ENCODE peak calls at places on chromosomes 7 and 10, in four cellular contexts. L, V, P and N are unnamed samples. For H3K4me1, the result is how much of the 10 kb centered on the place peaks cover.

GRCh38 chr7:117281562-117281961 is 41.3 kb downstream of the WNT2 start:
- DNase-seq in L (no peak), V (no peak), P (peak), N (no peak)

GRCh38 chr10:96651998-96652431 is 65.2 kb upstream of the TM9SF3 start:
- DNase-seq in L (peak), V (no peak), P (no peak), N (no peak)

GRCh38 chr7:84865560-84865959 is 321.3 kb downstream of the SEMA3D start:
- DNase-seq in L (no peak), V (no peak), P (no peak), N (no peak)

GRCh38 chr7:78141533-78142281 is 343.1 kb downstream of the PHTF2 start:
- DNase-seq in L (no peak), V (no peak), P (peak), N (no peak)

GRCh38 chr7:92602352-92603088 is 12.3 kb upstream of the FAM133B start:
- DNase-seq in L (no peak), V (no peak), P (no peak), N (no peak)

GRCh38 chr7:107044347-107045194 is at the start of gene PRKAR2B:
- DNase-seq in L (peak), V (peak), P (peak), N (peak)

GRCh38 chr10:95513941-95514392 is 47.2 kb downstream of the SORBS1 start:
- DNase-seq in L (no peak), V (no peak), P (peak), N (no peak)

GRCh38 chr7:126778101-126778500 is 474.6 kb downstream of the GRM8 start:
- DNase-seq in L (no peak), V (no peak), P (no peak), N (no peak)

GRCh38 chr10:110780704-110781103 is 91.0 kb upstream of the PDCD4 start:
- DNase-seq in L (no peak), V (no peak), P (no peak), N (peak)

GRCh38 chr10:124168991-124169826 is 75.8 kb upstream of the CHST15 start:
- DNase-seq in L (no peak), V (peak), P (no peak), N (no peak)

GRCh38 chr10:77117501-77117900 is 520.1 kb downstream of the KCNMA1 start:
- DNase-seq in L (no peak), V (no peak), P (no peak), N (no peak)

GRCh38 chr7:44750921-44751571 is 2.4 kb downstream of the ZMIZ2 start:
- DNase-seq in L (peak), V (no peak), P (no peak), N (peak)

GRCh38 chr7:73451780-73452398 is 18.3 kb downstream of the FZD9 start:
- DNase-seq in L (peak), V (no peak), P (peak), N (no peak)

GRCh38 chr7:137937202-137937560 is 64.7 kb downstream of the CREB3L2 start:
- DNase-seq in L (no peak), V (no peak), P (peak), N (no peak)

GRCh38 chr10:86244296-86244695 is 122.3 kb downstream of the GRID1 start:
- DNase-seq in L (no peak), V (no peak), P (no peak), N (no peak)

GRCh38 chr7:139108256-139109187 is 998 bp downstream of the ZC3HAV1 start:
- DNase-seq in L (peak), V (no peak), P (peak), N (peak)

GRCh38 chr7:88219781-88220747 is at the start of gene SRI:
- DNase-seq in L (peak), V (peak), P (peak), N (peak)

GRCh38 chr10:102261196-102261595 is 15.9 kb downstream of the GBF1 start:
- DNase-seq in L (no peak), V (no peak), P (no peak), N (no peak)

GRCh38 chr10:93357680-93358079 is 124.5 kb downstream of the MYOF start:
- DNase-seq in L (peak), V (no peak), P (peak), N (no peak)

DNA sequence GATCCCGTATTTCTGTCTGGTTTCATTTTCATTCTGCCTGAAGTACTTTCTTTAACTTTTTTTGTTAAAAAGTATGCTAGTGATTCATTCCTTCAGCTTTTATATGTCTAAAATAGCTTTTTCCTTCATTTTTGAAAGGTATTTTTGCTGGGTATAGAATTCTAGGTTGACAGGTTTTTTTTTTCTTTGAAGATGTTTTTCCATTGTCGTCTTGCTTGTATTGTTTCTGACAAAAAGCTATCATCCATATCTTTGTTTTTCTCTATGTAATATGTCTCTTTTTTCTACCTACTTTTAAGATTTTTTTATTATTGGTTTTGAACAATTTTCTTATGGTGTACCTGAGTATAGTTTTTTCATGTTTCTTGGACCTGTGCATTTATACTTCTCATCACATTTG is 8.2 kb downstream of the CUTC start:
- DNase-seq in L (no peak), V (no peak), P (no peak), N (no peak)
- H3K4me1 ChIP-seq in L (under half), V (under half), P (under half), N (under half)

DNA sequence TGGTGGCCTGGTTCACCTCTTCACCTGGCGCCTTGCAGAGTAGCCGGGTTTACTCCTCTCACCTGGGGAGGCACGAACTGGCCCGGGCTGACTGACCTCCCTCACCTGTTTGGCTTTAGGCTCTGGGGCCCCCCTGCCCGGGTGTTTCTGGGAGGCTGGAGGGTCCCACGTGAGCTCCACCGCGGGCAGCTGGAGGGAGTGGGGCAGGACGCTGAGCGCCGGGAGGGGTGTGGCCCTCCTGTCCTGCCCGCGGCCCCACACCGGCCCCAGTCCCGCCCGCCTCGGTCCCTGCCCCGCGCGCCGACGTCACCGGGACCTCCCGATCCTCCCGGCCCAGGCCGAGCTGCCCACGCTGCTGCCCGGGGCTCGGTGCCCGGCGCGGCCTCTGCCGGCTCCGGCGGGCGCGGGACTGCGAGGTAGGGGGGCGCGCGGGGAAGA is at the start of gene AMZ1:
- DNase-seq in L (no peak), V (no peak), P (no peak), N (no peak)
- H3K4me3 ChIP-seq in L (no peak), V (peak), P (peak), N (peak)

DNA sequence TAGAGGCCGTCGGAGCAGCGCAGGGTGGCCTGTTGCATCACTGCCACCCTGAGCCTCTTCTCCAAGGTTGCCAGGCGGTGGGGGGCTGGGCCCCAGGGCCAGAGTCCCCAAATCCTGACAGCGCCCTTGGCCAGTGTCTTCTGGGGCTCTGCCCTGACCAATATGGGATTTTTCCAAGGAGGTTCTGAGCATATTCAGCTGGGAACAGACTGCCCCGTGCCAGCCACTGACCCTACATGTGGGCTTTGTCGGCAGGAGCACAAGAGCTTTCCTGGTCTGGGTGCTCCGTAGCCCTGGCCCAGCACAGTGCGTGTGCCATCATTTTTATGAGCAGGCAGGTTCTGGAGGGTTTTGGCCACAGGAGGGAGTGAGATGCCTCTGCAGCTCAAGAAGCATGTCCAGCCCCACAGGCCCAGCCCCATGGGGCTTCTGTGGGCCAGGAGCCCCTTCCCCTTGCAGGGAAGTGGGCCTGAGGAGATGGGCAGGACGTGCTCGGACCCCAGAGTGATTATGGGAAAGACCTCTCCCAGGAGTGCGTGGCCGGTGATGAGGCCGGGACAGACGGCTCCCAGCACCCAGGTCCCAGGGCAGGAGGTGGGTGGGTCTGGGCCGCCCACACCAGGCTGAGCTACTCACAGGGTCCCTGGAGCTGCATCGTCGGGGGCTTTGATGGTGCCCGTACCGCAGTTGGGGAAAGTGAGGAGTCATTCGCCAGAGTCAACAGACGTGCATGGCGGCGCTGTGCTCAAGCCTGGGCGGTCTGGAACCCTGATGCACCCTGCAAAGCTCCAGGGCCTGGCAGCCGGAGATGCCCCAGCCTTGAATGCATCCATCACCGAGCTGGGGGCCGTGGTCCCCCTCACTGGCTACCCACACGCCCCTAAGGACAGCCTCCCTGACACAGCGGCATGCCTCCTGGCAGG is 66.6 kb downstream of the PWWP2B start:
- DNase-seq in L (no peak), V (no peak), P (no peak), N (no peak)
- TF ChIP-seq CTCF in L (peak), V (peak), P (no peak), N (peak)

GRCh38 chr10:89389254-89389653 is 3.2 kb upstream of the IFIT1 start:
- DNase-seq in L (peak), V (no peak), P (peak), N (no peak)
- H3K4me1 ChIP-seq in L (under half), V (under half), P (under half), N (under half)

GRCh38 chr10:115030483-115031200 is 62.5 kb upstream of the ATRNL1 start:
- DNase-seq in L (no peak), V (no peak), P (no peak), N (no peak)
- H3K4me3 ChIP-seq in L (no peak), V (no peak), P (no peak), N (no peak)

GRCh38 chr7:31811650-31812461 is 124.8 kb downstream of the PPP1R17 start:
- DNase-seq in L (no peak), V (peak), P (peak), N (no peak)

GRCh38 chr7:31819031-31819430 is 132.0 kb downstream of the PPP1R17 start:
- DNase-seq in L (no peak), V (no peak), P (no peak), N (no peak)

GRCh38 chr7:31815796-31816195 is 128.8 kb downstream of the PPP1R17 start:
- DNase-seq in L (no peak), V (no peak), P (peak), N (no peak)

GRCh38 chr7:31816810-31817209 is 129.8 kb downstream of the PPP1R17 start:
- DNase-seq in L (no peak), V (no peak), P (no peak), N (no peak)

DNA sequence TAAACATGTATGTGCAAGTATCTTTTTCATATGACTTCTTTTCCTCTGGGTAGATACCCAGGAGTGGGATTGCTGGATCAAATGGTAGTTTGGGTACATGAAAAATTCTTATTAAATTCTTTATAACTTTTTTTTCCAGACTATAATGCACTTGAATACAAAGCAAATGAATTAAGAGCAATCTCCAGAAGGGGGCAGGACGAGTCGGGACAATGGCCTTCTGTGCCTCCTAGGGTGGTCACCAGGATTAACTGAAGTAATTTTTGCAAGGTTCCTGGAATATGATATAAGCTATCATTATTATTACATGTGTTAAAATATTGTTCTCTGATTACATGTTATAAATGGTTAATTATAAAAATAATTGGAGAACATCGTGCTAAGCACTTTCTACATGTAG is 127.2 kb downstream of the PPP1R17 start:
- DNase-seq in L (no peak), V (no peak), P (no peak), N (no peak)
- TF ChIP-seq CTCF in L (peak), V (peak), P (peak), N (peak)